ENCODE peak calls at places on chromosomes 1 and 21, in four cellular contexts. H is naive thymus-derived CD4-positive, alpha-beta T cell; A is transverse colon; J is endodermal cell. U is an unnamed sample.

GRCh38 chr1:5781079-5781478 is 211.1 kb downstream of the NPHP4 start:
- DNase-seq in J (no peak), A (no peak), H (no peak), U (no peak)

GRCh38 chr1:150876111-150876434 is 326 bp downstream of the ARNT start:
- DNase-seq in A (no peak), H (no peak), J (no peak), U (peak)

GRCh38 chr1:23366598-23366997 is 3.0 kb downstream of the ZNF436 start:
- DNase-seq in H (no peak), J (no peak), A (no peak), U (no peak)

GRCh38 chr1:1121611-1122077 is 5.8 kb upstream of the C1orf159 start:
- DNase-seq in J (no peak), H (no peak), A (peak), U (no peak)

GRCh38 chr1:55751776-55752175 is 536.6 kb upstream of the USP24 start:
- DNase-seq in J (no peak), H (no peak), A (no peak), U (no peak)

GRCh38 chr1:20491866-20492265 is 5.9 kb upstream of the CAMK2N1 start:
- DNase-seq in A (no peak), H (no peak), J (no peak), U (no peak)

GRCh38 chr21:45723049-45723958 is 79.8 kb downstream of the PCBP3 start:
- DNase-seq in A (no peak), H (no peak), J (no peak), U (no peak)

GRCh38 chr1:95179205-95180001 is 54.6 kb upstream of the RWDD3 start:
- DNase-seq in A (no peak), J (no peak), H (no peak), U (no peak)

GRCh38 chr1:202165942-202166843 is 5.8 kb upstream of the PTPN7 start:
- DNase-seq in J (no peak), A (no peak), H (no peak), U (no peak)
- H3K27ac ChIP-seq in J (no peak), A (no peak), H (no peak), U (no peak)

DNA sequence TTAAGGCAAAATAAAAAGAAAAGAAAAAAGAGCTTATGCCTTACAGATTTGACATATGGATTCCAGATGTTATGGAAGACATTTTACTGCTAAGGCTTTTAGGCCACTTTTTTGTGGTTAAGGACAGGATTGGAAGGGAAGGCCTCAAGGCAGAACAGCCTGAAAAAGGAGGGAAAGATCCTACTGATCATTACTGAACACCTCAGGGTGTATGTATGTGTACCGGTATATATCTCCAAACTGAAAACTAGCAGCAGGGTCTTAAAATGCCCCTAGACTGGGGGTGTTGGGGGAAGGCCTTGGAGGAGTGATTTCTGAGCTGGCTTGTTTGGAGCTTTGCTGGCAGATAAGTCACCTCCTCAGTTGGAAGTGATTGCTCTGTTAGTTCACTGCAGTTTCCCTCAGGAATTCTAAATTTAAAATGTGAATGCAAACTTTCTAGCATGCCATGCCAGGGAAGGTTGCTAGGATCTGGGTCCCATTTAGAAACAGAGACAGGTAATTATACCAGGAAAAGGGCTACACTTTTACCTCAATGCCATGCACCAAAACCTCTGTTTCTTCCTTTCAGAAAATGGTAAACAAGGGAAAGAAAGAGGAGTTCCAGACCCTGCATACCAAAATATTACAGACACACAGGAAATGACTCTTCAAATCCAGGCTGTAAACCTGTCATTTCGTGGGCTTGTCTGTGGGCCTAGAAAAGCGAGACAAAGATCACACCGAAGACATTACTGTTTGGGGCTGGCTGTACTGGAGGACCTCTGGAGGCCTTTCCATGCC is 15.0 kb downstream of the C1orf52 start:
- DNase-seq in J (no peak), A (no peak), H (no peak), U (no peak)
- H3K4me3 ChIP-seq in J (no peak), A (no peak), H (no peak), U (no peak)

GRCh38 chr1:226149806-226150205 is 36.7 kb downstream of the ACBD3 start:
- DNase-seq in J (no peak), H (no peak), A (no peak), U (no peak)

GRCh38 chr1:226157761-226158316 is 28.7 kb downstream of the ACBD3 start:
- DNase-seq in J (no peak), H (no peak), A (no peak), U (peak)

GRCh38 chr1:226158457-226158856 is 28.1 kb downstream of the ACBD3 start:
- DNase-seq in A (no peak), J (no peak), H (no peak), U (no peak)

GRCh38 chr1:226158983-226159382 is 27.6 kb downstream of the ACBD3 start:
- DNase-seq in H (no peak), A (no peak), J (no peak), U (no peak)

GRCh38 chr1:226154593-226154992 is 31.9 kb downstream of the ACBD3 start:
- DNase-seq in H (no peak), A (no peak), J (no peak), U (peak)
- H3K27ac ChIP-seq in H (no peak), A (no peak), J (no peak), U (peak)

GRCh38 chr1:234769284-234769998 is 159.5 kb upstream of the IRF2BP2 start:
- DNase-seq in A (no peak), J (no peak), H (no peak), U (no peak)

GRCh38 chr1:234770031-234770795 is 160.2 kb upstream of the IRF2BP2 start:
- DNase-seq in A (no peak), H (peak), J (peak), U (no peak)

GRCh38 chr1:234771642-234772344 is 161.8 kb upstream of the IRF2BP2 start:
- DNase-seq in A (no peak), H (no peak), J (peak), U (peak)

GRCh38 chr1:234772345-234773147 is 162.6 kb upstream of the IRF2BP2 start:
- DNase-seq in H (peak), A (peak), J (peak), U (peak)

DNA sequence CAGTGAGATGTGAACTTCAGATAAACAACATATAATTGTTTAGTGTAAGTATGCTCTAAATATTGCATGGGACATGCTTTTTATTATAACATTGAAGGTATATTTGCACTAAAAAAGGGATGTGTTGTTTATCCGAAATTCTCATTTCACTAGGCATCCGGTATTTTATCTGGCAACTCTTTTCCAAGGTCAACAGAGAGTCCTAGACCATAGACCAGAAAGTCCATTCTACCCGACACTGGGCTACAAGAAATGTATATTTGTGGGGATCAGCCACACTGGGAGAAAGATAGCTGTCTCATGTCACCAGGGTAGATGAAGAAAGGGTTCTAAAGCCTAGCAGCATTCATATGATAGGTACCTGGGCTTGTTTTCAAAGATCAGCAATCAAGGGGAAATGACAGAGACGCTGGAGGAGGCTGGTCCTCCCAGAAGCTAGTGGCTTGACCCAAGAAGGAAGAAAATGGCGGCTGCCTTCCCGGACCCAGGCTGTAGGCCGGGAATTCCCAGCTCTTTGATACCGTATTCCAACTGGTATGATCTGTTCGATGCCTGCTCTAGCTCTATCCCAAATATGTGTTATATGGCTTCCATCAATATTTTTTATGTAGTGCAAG is 161.1 kb upstream of the IRF2BP2 start:
- DNase-seq in J (peak), A (no peak), H (no peak), U (no peak)
- H3K4me3 ChIP-seq in J (no peak), A (no peak), H (no peak), U (peak)

GRCh38 chr1:178660484-178660883 is 64.6 kb upstream of the RALGPS2 start:
- DNase-seq in H (no peak), A (no peak), J (no peak), U (no peak)
- H3K27ac ChIP-seq in H (no peak), A (no peak), J (no peak), U (no peak)

GRCh38 chr1:47537966-47538365 is 100.1 kb downstream of the FOXD2 start:
- DNase-seq in J (no peak), A (no peak), H (no peak), U (no peak)

GRCh38 chr1:47534417-47534816 is 96.6 kb downstream of the FOXD2 start:
- DNase-seq in J (no peak), H (no peak), A (no peak), U (no peak)

GRCh38 chr1:47537268-47537667 is 99.4 kb downstream of the FOXD2 start:
- DNase-seq in J (no peak), H (no peak), A (no peak), U (no peak)

GRCh38 chr1:47534040-47534328 is 96.1 kb downstream of the FOXD2 start:
- DNase-seq in J (no peak), H (no peak), A (no peak), U (no peak)

GRCh38 chr1:47536646-47537118 is 98.8 kb downstream of the FOXD2 start:
- DNase-seq in H (no peak), A (peak), J (no peak), U (no peak)
- H3K4me3 ChIP-seq in H (no peak), A (no peak), J (no peak), U (no peak)

GRCh38 chr21:42474982-42475381 is 21.0 kb downstream of the RSPH1 start:
- DNase-seq in J (peak), A (peak), H (no peak), U (no peak)
- H3K27ac ChIP-seq in J (no peak), A (peak), H (no peak), U (no peak)

GRCh38 chr1:228882041-228882784 is 146.9 kb downstream of the RHOU start:
- DNase-seq in J (peak), H (no peak), A (no peak), U (no peak)

GRCh38 chr1:228883535-228883934 is 148.3 kb downstream of the RHOU start:
- DNase-seq in H (no peak), A (no peak), J (peak), U (no peak)

GRCh38 chr1:228884615-228885566 is 149.6 kb downstream of the RHOU start:
- DNase-seq in J (no peak), A (no peak), H (no peak), U (no peak)

GRCh38 chr1:228884196-228884595 is 148.9 kb downstream of the RHOU start:
- DNase-seq in A (no peak), H (no peak), J (no peak), U (no peak)

DNA sequence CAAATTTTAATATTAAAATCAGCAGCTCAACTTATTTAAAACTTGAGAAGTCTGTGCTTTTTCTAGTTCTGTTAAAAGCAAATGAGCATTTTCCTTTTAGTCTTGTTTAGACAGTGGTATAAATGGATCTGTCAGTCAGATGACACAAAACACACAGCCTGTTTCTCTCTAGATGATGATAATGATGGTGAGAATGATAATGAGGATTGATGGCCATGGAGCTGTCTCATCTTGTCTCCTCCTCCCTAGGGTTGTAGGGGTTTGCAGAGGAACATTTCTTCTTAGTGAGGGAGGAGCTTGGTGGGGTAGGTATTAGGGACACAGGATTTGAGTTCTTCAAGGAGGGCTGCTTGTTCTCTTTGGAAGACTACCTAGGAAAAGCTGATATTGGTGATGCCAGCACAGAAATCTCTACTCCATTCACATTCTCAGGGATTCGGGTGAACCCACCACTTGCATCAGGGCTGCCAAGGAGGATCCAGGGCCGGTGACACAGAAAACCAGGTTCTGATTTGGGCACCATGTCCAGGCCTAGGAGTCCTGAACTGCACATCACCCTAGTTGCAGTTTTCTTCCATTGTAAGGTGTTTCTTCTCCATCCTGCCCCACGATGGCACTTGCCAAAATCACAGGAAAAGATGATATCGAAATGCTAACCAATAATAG is 147.6 kb downstream of the RHOU start:
- DNase-seq in H (no peak), A (no peak), J (peak), U (no peak)
- H3K4me3 ChIP-seq in H (no peak), A (no peak), J (no peak), U (no peak)

GRCh38 chr21:39344848-39345247 is 4.0 kb downstream of the HMGN1 start:
- DNase-seq in J (no peak), A (no peak), H (no peak), U (no peak)

GRCh38 chr21:39336457-39337008 is 12.4 kb downstream of the HMGN1 start:
- DNase-seq in A (no peak), J (no peak), H (no peak), U (no peak)

GRCh38 chr21:39345440-39345839 is 3.4 kb downstream of the HMGN1 start:
- DNase-seq in A (no peak), H (no peak), J (no peak), U (no peak)

GRCh38 chr21:39341249-39341923 is 7.5 kb downstream of the HMGN1 start:
- DNase-seq in J (no peak), H (no peak), A (no peak), U (no peak)

DNA sequence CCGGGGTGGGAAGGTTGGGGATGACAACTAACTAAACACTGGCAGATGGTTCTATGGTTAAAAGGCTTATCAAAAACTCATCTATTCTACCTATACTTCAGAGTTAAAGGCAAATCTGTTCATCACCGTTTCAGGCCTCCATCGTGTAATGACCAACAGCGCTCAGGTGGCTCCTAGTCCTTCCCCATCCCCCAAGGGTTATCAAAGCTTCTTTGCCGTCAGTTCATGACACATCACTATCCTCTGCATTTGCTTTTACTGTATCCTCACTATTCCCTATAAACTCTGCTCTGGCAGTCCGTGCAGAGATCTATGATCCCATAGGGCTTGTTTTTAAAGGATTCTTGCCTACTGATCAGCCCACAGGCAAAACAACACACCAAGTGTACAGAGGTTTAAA is 8.2 kb downstream of the HMGN1 start:
- DNase-seq in A (no peak), H (no peak), J (no peak), U (no peak)
- H3K27ac ChIP-seq in A (no peak), H (no peak), J (no peak), U (no peak)

DNA sequence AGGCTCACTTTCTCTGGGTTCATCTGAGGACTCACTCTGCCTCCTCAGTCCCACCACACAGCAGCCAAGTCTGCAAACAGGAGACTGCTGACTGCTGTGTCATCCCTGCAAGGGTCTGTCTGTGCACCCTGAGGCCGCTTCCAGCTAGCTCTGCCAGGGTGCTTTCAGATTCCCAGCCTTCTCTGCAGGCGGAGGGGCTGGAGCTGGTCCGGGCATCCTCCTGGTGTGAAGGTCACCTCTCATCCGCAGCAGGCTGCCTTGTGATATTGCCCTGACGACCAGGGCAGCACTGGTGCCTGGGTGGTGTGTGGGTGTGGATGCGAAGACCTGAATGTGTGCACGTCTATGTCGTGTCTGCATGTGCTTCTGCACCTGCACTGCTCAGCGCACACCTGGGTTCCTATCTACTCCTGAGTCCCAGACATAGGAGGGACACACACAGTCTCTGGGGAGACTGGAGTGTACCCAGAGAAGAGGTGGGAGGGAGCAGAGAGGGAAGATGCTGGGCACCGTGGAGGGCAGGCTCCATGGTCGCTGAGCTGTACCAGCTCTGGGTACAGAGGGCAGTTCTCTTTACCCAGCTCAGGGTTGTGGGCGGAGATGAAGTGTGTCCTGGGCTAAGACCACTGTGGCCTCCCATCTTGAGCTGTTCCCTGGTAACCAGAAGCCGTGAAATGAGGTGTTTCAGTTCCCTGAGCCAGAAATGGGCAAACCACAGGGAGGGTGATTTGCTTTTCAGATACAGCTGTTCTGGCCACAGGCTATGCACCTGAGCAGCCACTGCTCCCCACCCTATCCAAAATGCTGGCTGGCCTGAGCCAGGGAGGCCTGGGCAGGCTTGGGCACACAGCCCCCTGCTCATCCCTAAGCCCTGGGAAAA is 160.9 kb upstream of the CSF3R start:
- DNase-seq in A (peak), H (no peak), J (no peak), U (peak)
- H3K4me3 ChIP-seq in A (no peak), H (no peak), J (no peak), U (no peak)

U was measured in MM.1S.